ENCODE peak calls at places on chromosomes 16 and 17, in six cellular contexts. R, F, K, D, I and M are unnamed samples.

GRCh38 chr17:78359216-78359935 is 501 bp downstream of the SOCS3 start:
- DNase-seq in I (no peak), D (no peak), K (no peak), F (peak; percentile 60), R (no peak), M (no peak)

GRCh38 chr17:13346081-13346533 is 255.6 kb downstream of the HS3ST3A1 start:
- DNase-seq in D (no peak), F (peak; percentile 21), R (no peak), K (no peak), I (no peak), M (no peak)

GRCh38 chr17:60127068-60128064 is 22.4 kb upstream of the CA4 start:
- DNase-seq in K (no peak), I (no peak), D (no peak), F (no peak), R (no peak), M (no peak)

GRCh38 chr16:56625140-56625942 is at the start of gene MT1E:
- DNase-seq in R (peak; percentile 63), D (no peak), K (no peak), I (no peak), F (no peak), M (no peak)

GRCh38 chr16:86350289-86350688 is 160.0 kb upstream of the FOXF1 start:
- DNase-seq in R (no peak), I (no peak), F (no peak), D (no peak), K (no peak), M (no peak)

GRCh38 chr17:4514779-4515178 is 16.1 kb downstream of the SPNS2 start:
- DNase-seq in F (no peak), D (no peak), R (no peak), K (no peak), I (no peak), M (no peak)

GRCh38 chr16:67872131-67872630 is 671 bp upstream of the EDC4 start:
- DNase-seq in K (no peak), R (no peak), F (no peak), D (no peak), I (no peak), M (no peak)

GRCh38 chr17:69287168-69287567 is 39.8 kb downstream of the ABCA5 start:
- DNase-seq in D (no peak), F (no peak), K (no peak), R (no peak), I (no peak), M (no peak)

GRCh38 chr16:7408700-7409340 is 76.2 kb downstream of the RBFOX1 start:
- DNase-seq in I (no peak), R (no peak), F (no peak), K (no peak), D (no peak), M (no peak)

GRCh38 chr16:72878301-72879269 is 169.3 kb downstream of the ZFHX3 start:
- DNase-seq in D (no peak), R (peak; percentile 95), I (no peak), F (no peak), K (no peak), M (no peak)

GRCh38 chr17:7133424-7133823 is 18.8 kb upstream of the ASGR2 start:
- DNase-seq in D (no peak), I (peak; percentile 36), R (peak; percentile 74), F (peak; percentile 37), K (no peak), M (no peak)

GRCh38 chr16:68371706-68372380 is 61.0 kb downstream of the PRMT7 start:
- DNase-seq in F (no peak), D (no peak), R (no peak), K (no peak), I (no peak), M (no peak)

GRCh38 chr17:77909236-77909635 is 49.3 kb upstream of the TNRC6C start:
- DNase-seq in F (no peak), R (no peak), K (no peak), I (no peak), D (no peak), M (no peak)

GRCh38 chr16:2846511-2847310 is 11.3 kb downstream of the PRSS22 start:
- DNase-seq in I (no peak), F (no peak), K (no peak), R (no peak), D (no peak), M (no peak)

GRCh38 chr16:75304521-75305363 is 53.3 kb upstream of the BCAR1 start:
- DNase-seq in K (no peak), I (no peak), R (peak; percentile 67), F (peak; percentile 67), D (no peak), M (no peak)

GRCh38 chr16:79278506-79278905 is 322.0 kb downstream of the MAF start:
- DNase-seq in D (no peak), I (no peak), K (no peak), R (no peak), F (no peak), M (peak; percentile 33)

GRCh38 chr17:82907797-82908261 is 68.0 kb upstream of the ZNF750 start:
- DNase-seq in R (no peak), F (no peak), I (no peak), K (no peak), D (no peak), M (no peak)

GRCh38 chr16:87581867-87582220 is 20.5 kb upstream of the JPH3 start:
- DNase-seq in K (no peak), F (peak; percentile 77), D (no peak), R (peak; percentile 39), I (no peak), M (no peak)

GRCh38 chr17:38868095-38868967 is 1.5 kb upstream of the LASP1 start:
- DNase-seq in I (peak; percentile 51), F (peak; percentile 45), R (peak; percentile 70), K (no peak), D (no peak), M (no peak)

GRCh38 chr17:38868968-38869646 is 751 bp upstream of the LASP1 start:
- DNase-seq in R (peak; percentile 90), K (peak; percentile 54), F (peak; percentile 70), D (no peak), I (peak; percentile 77), M (no peak)

GRCh38 chr17:38870259-38871165 is 654 bp downstream of the LASP1 start:
- DNase-seq in R (peak; percentile 40), D (peak; percentile 69), F (peak; percentile 86), I (no peak), K (no peak), M (peak; percentile 68)

GRCh38 chr17:38871247-38871991 is 1.6 kb downstream of the LASP1 start:
- DNase-seq in K (no peak), R (peak; percentile 98), I (peak; percentile 45), D (no peak), F (peak; percentile 89), M (no peak)

GRCh38 chr17:38869647-38870258 is at the start of gene LASP1:
- DNase-seq in I (peak; percentile 55), D (peak; percentile 82), R (peak; percentile 77), K (peak; percentile 44), F (peak; percentile 92), M (peak; percentile 81)
- TF ChIP-seq TAF1 in I (peak; percentile 98), D (peak; percentile 96), R (peak; percentile 97), K (peak; percentile 77), F (peak; percentile 98), M (peak; percentile 97)

GRCh38 chr17:17189559-17189958 is 16.6 kb downstream of the PLD6 start:
- DNase-seq in F (no peak), D (no peak), K (no peak), R (no peak), I (no peak), M (no peak)

GRCh38 chr17:17191961-17192381 is 14.2 kb downstream of the PLD6 start:
- DNase-seq in R (no peak), I (no peak), F (no peak), K (no peak), D (no peak), M (no peak)

GRCh38 chr17:17190188-17190587 is 15.9 kb downstream of the PLD6 start:
- DNase-seq in F (no peak), D (no peak), R (peak; percentile 40), K (no peak), I (no peak), M (no peak)

GRCh38 chr17:17188586-17188985 is 17.5 kb downstream of the PLD6 start:
- DNase-seq in K (no peak), D (no peak), I (no peak), F (no peak), R (no peak), M (no peak)

DNA sequence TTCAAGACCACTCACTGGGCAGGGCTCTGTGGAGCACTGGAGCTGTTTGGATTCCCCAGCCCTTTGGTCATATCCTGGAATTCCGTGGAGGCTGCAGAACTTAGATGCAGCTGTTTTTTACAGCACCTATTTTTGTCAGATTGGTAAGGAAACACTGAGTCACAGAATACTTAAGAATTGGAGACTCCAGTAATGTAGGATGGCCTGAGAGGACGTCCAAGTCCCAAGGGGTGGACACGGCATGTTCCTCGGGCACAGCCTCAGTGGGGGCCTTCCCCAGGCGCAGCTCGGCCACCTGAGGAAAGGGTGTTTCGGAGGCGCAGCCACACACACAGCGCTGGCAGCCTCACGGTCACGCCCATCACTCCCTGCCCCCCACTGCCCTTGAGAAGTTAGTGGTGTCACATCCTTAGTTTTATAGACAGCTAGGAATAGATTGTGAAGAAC is 14.8 kb downstream of the PLD6 start:
- DNase-seq in D (no peak), I (no peak), R (no peak), K (no peak), F (no peak), M (no peak)
- TF ChIP-seq POLR2A in D (no peak), I (no peak), R (no peak), K (no peak), F (no peak), M (no peak)

DNA sequence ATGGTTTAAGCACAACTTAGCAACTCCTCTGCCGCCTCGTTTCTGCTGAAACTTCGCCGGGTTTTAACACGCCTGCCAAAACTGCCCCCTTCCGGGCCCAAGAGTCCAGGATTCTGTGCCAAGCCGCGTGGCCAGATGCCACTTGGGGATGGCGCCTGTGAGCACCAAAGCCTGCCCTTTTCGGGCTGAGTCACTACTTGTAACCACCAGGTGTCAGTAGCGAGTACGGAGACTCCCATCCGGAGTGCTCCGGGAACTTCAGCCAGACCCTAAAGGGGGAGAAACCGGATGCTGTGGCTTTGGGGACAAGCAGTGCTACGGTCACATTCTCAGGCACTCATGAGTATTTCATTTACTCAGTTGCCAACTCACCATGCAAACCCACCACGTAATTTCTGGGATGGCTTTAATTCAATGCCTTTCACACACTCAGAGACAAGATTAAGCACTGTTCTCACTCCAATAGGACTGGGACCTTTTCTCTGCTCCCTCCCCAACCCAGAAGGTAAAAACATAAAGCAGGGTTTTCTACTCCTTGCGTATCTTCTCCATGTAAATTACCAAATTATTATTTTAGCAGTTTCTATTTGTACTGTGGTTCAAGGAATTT is 7.7 kb downstream of the PMP22 start:
- DNase-seq in K (no peak), I (peak; percentile 19), D (peak; percentile 50), R (peak; percentile 61), F (peak; percentile 73), M (peak; percentile 60)
- TF ChIP-seq POLR2AphosphoS5 in K (no peak), I (no peak), D (no peak), R (no peak), F (no peak), M (no peak)

DNA sequence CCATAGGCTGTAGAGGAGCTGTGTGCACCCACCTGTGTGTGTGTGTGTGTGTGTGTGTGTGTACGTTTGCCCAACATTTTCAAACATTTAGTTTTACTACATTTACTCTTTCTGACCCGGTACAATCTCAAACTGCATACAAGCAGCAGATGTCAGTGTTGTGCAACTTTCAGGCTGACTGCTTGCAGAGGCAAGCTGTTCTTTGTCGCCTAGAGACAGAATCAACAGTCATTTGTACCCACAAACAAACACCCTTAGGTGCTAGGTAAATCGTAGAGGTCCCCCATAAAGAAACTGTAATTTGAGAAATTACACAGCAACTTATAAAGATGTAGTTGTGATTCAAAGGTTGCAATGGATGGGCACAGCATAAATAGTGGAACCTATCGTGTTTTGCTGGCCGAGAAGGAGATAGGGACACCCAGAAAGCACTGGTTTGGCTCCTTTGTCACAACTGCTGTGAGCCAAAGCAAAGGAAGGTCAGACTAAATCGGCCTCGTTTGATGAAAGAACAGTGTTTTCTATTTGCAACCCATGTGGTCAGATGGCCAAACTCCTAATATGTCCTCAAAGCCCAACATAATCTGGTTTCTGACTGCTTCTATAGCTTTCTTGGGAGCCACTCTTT is 478.4 kb downstream of the TOX3 start:
- DNase-seq in D (no peak), R (peak; percentile 35), I (no peak), K (peak; percentile 3), F (no peak), M (no peak)
- TF ChIP-seq TAF1 in D (no peak), R (no peak), I (no peak), K (no peak), F (no peak), M (no peak)